ENCODE peak calls at places on chromosomes 2 and 18, in seven cellular contexts. One of them, this sample, is unnamed.

GRCh38 chr18:62442391-62442790 is 80.4 kb upstream of the ZCCHC2 start:
- DNase-seq in activated T-helper 1 cell treated with anti-CD3 and anti-CD28 coated beads, Interleukin-12 subunit alpha, Interleukin-12 subunit beta, Interleukin-2, Interleukin-4 antibody, amounts not matched to agents 30 ng/mL and 10 ng/mL and 1 ng/mL, durations not matched to agents 14 hours and 24 hours and 36 hours: no peak
- DNase-seq in activated CD4-positive, alpha-beta T cell treated with anti-CD3 and anti-CD28 coated beads for 48 hours: no peak
- DNase-seq in MCF 10A: no peak
- DNase-seq in DMS153: no peak
- DNase-seq in NCI-H1436 treated with DMSO at 0.1 percent for 48 hours: no peak
- DNase-seq in dorsolateral prefrontal cortex: no peak
- DNase-seq in this sample: no peak

GRCh38 chr2:60488291-60488690 is 65.2 kb downstream of the BCL11A start:
- DNase-seq in activated CD4-positive, alpha-beta T cell treated with anti-CD3 and anti-CD28 coated beads for 48 hours: no peak
- DNase-seq in NCI-H1436 treated with DMSO at 0.1 percent for 48 hours: no peak
- DNase-seq in MCF 10A: no peak
- DNase-seq in activated T-helper 1 cell treated with anti-CD3 and anti-CD28 coated beads, Interleukin-12 subunit alpha, Interleukin-12 subunit beta, Interleukin-2, Interleukin-4 antibody, amounts not matched to agents 30 ng/mL and 10 ng/mL and 1 ng/mL, durations not matched to agents 14 hours and 24 hours and 36 hours: no peak
- DNase-seq in DMS153: no peak
- DNase-seq in dorsolateral prefrontal cortex: no peak
- DNase-seq in this sample: no peak

GRCh38 chr18:75376004-75376403 is 51.5 kb downstream of the SMIM21 start:
- DNase-seq in activated T-helper 1 cell treated with anti-CD3 and anti-CD28 coated beads, Interleukin-12 subunit alpha, Interleukin-12 subunit beta, Interleukin-2, Interleukin-4 antibody, amounts not matched to agents 30 ng/mL and 10 ng/mL and 1 ng/mL, durations not matched to agents 14 hours and 24 hours and 36 hours: no peak
- DNase-seq in MCF 10A: peak
- DNase-seq in DMS153: no peak
- DNase-seq in activated CD4-positive, alpha-beta T cell treated with anti-CD3 and anti-CD28 coated beads for 48 hours: no peak
- DNase-seq in dorsolateral prefrontal cortex: no peak
- DNase-seq in NCI-H1436 treated with DMSO at 0.1 percent for 48 hours: no peak
- DNase-seq in this sample: no peak

GRCh38 chr2:143937563-143938346 is 582.2 kb downstream of the ZEB2 start:
- DNase-seq in activated CD4-positive, alpha-beta T cell treated with anti-CD3 and anti-CD28 coated beads for 48 hours: peak
- DNase-seq in dorsolateral prefrontal cortex: peak
- DNase-seq in MCF 10A: no peak
- DNase-seq in NCI-H1436 treated with DMSO at 0.1 percent for 48 hours: no peak
- DNase-seq in activated T-helper 1 cell treated with anti-CD3 and anti-CD28 coated beads, Interleukin-12 subunit alpha, Interleukin-12 subunit beta, Interleukin-2, Interleukin-4 antibody, amounts not matched to agents 30 ng/mL and 10 ng/mL and 1 ng/mL, durations not matched to agents 14 hours and 24 hours and 36 hours: no peak
- DNase-seq in DMS153: no peak
- DNase-seq in this sample: no peak

GRCh38 chr18:490624-491023 is 9.9 kb downstream of the COLEC12 start:
- DNase-seq in activated T-helper 1 cell treated with anti-CD3 and anti-CD28 coated beads, Interleukin-12 subunit alpha, Interleukin-12 subunit beta, Interleukin-2, Interleukin-4 antibody, amounts not matched to agents 30 ng/mL and 10 ng/mL and 1 ng/mL, durations not matched to agents 14 hours and 24 hours and 36 hours: no peak
- DNase-seq in NCI-H1436 treated with DMSO at 0.1 percent for 48 hours: no peak
- DNase-seq in MCF 10A: no peak
- DNase-seq in activated CD4-positive, alpha-beta T cell treated with anti-CD3 and anti-CD28 coated beads for 48 hours: no peak
- DNase-seq in DMS153: no peak
- DNase-seq in dorsolateral prefrontal cortex: no peak
- DNase-seq in this sample: no peak

GRCh38 chr2:69933254-69933828 is 18.4 kb downstream of the MXD1 start:
- DNase-seq in activated T-helper 1 cell treated with anti-CD3 and anti-CD28 coated beads, Interleukin-12 subunit alpha, Interleukin-12 subunit beta, Interleukin-2, Interleukin-4 antibody, amounts not matched to agents 30 ng/mL and 10 ng/mL and 1 ng/mL, durations not matched to agents 14 hours and 24 hours and 36 hours: no peak
- DNase-seq in MCF 10A: no peak
- DNase-seq in dorsolateral prefrontal cortex: no peak
- DNase-seq in activated CD4-positive, alpha-beta T cell treated with anti-CD3 and anti-CD28 coated beads for 48 hours: no peak
- DNase-seq in DMS153: no peak
- DNase-seq in NCI-H1436 treated with DMSO at 0.1 percent for 48 hours: no peak
- DNase-seq in this sample: no peak

GRCh38 chr2:238552226-238552625 is 125.5 kb downstream of the ASB1 start:
- DNase-seq in DMS153: no peak
- DNase-seq in activated T-helper 1 cell treated with anti-CD3 and anti-CD28 coated beads, Interleukin-12 subunit alpha, Interleukin-12 subunit beta, Interleukin-2, Interleukin-4 antibody, amounts not matched to agents 30 ng/mL and 10 ng/mL and 1 ng/mL, durations not matched to agents 14 hours and 24 hours and 36 hours: no peak
- DNase-seq in NCI-H1436 treated with DMSO at 0.1 percent for 48 hours: no peak
- DNase-seq in MCF 10A: no peak
- DNase-seq in dorsolateral prefrontal cortex: no peak
- DNase-seq in activated CD4-positive, alpha-beta T cell treated with anti-CD3 and anti-CD28 coated beads for 48 hours: no peak
- DNase-seq in this sample: no peak

GRCh38 chr18:75041586-75041985 is 167.4 kb downstream of the PTGR3 start:
- DNase-seq in activated T-helper 1 cell treated with anti-CD3 and anti-CD28 coated beads, Interleukin-12 subunit alpha, Interleukin-12 subunit beta, Interleukin-2, Interleukin-4 antibody, amounts not matched to agents 30 ng/mL and 10 ng/mL and 1 ng/mL, durations not matched to agents 14 hours and 24 hours and 36 hours: no peak
- DNase-seq in activated CD4-positive, alpha-beta T cell treated with anti-CD3 and anti-CD28 coated beads for 48 hours: no peak
- DNase-seq in DMS153: peak
- DNase-seq in NCI-H1436 treated with DMSO at 0.1 percent for 48 hours: no peak
- DNase-seq in dorsolateral prefrontal cortex: no peak
- DNase-seq in MCF 10A: peak
- DNase-seq in this sample: no peak

GRCh38 chr18:42182728-42183700 is 228.0 kb downstream of the PIK3C3 start:
- DNase-seq in DMS153: no peak
- DNase-seq in NCI-H1436 treated with DMSO at 0.1 percent for 48 hours: no peak
- DNase-seq in activated T-helper 1 cell treated with anti-CD3 and anti-CD28 coated beads, Interleukin-12 subunit alpha, Interleukin-12 subunit beta, Interleukin-2, Interleukin-4 antibody, amounts not matched to agents 30 ng/mL and 10 ng/mL and 1 ng/mL, durations not matched to agents 14 hours and 24 hours and 36 hours: no peak
- DNase-seq in MCF 10A: peak
- DNase-seq in dorsolateral prefrontal cortex: no peak
- DNase-seq in activated CD4-positive, alpha-beta T cell treated with anti-CD3 and anti-CD28 coated beads for 48 hours: no peak
- DNase-seq in this sample: no peak

GRCh38 chr2:164257794-164258193 is 363.5 kb downstream of the GRB14 start:
- DNase-seq in dorsolateral prefrontal cortex: no peak
- DNase-seq in DMS153: no peak
- DNase-seq in activated CD4-positive, alpha-beta T cell treated with anti-CD3 and anti-CD28 coated beads for 48 hours: no peak
- DNase-seq in MCF 10A: peak
- DNase-seq in activated T-helper 1 cell treated with anti-CD3 and anti-CD28 coated beads, Interleukin-12 subunit alpha, Interleukin-12 subunit beta, Interleukin-2, Interleukin-4 antibody, amounts not matched to agents 30 ng/mL and 10 ng/mL and 1 ng/mL, durations not matched to agents 14 hours and 24 hours and 36 hours: no peak
- DNase-seq in NCI-H1436 treated with DMSO at 0.1 percent for 48 hours: no peak
- DNase-seq in this sample: no peak

GRCh38 chr18:22153428-22153827 is 16.0 kb upstream of the GATA6 start:
- DNase-seq in MCF 10A: no peak
- DNase-seq in DMS153: no peak
- DNase-seq in activated CD4-positive, alpha-beta T cell treated with anti-CD3 and anti-CD28 coated beads for 48 hours: no peak
- DNase-seq in dorsolateral prefrontal cortex: no peak
- DNase-seq in activated T-helper 1 cell treated with anti-CD3 and anti-CD28 coated beads, Interleukin-12 subunit alpha, Interleukin-12 subunit beta, Interleukin-2, Interleukin-4 antibody, amounts not matched to agents 30 ng/mL and 10 ng/mL and 1 ng/mL, durations not matched to agents 14 hours and 24 hours and 36 hours: no peak
- DNase-seq in NCI-H1436 treated with DMSO at 0.1 percent for 48 hours: no peak
- DNase-seq in this sample: no peak

GRCh38 chr2:20176760-20177159 is 48.2 kb downstream of the SDC1 start:
- DNase-seq in NCI-H1436 treated with DMSO at 0.1 percent for 48 hours: no peak
- DNase-seq in activated T-helper 1 cell treated with anti-CD3 and anti-CD28 coated beads, Interleukin-12 subunit alpha, Interleukin-12 subunit beta, Interleukin-2, Interleukin-4 antibody, amounts not matched to agents 30 ng/mL and 10 ng/mL and 1 ng/mL, durations not matched to agents 14 hours and 24 hours and 36 hours: no peak
- DNase-seq in dorsolateral prefrontal cortex: no peak
- DNase-seq in MCF 10A: no peak
- DNase-seq in activated CD4-positive, alpha-beta T cell treated with anti-CD3 and anti-CD28 coated beads for 48 hours: no peak
- DNase-seq in DMS153: no peak
- DNase-seq in this sample: no peak

GRCh38 chr18:25350561-25351201 is 1.3 kb downstream of the ZNF521 start:
- DNase-seq in DMS153: no peak
- DNase-seq in activated T-helper 1 cell treated with anti-CD3 and anti-CD28 coated beads, Interleukin-12 subunit alpha, Interleukin-12 subunit beta, Interleukin-2, Interleukin-4 antibody, amounts not matched to agents 30 ng/mL and 10 ng/mL and 1 ng/mL, durations not matched to agents 14 hours and 24 hours and 36 hours: no peak
- DNase-seq in dorsolateral prefrontal cortex: peak
- DNase-seq in activated CD4-positive, alpha-beta T cell treated with anti-CD3 and anti-CD28 coated beads for 48 hours: no peak
- DNase-seq in MCF 10A: no peak
- DNase-seq in NCI-H1436 treated with DMSO at 0.1 percent for 48 hours: no peak
- DNase-seq in this sample: peak

GRCh38 chr2:144358979-144359541 is 160.9 kb downstream of the ZEB2 start:
- DNase-seq in NCI-H1436 treated with DMSO at 0.1 percent for 48 hours: no peak
- DNase-seq in dorsolateral prefrontal cortex: no peak
- DNase-seq in MCF 10A: peak
- DNase-seq in activated CD4-positive, alpha-beta T cell treated with anti-CD3 and anti-CD28 coated beads for 48 hours: peak
- DNase-seq in DMS153: no peak
- DNase-seq in activated T-helper 1 cell treated with anti-CD3 and anti-CD28 coated beads, Interleukin-12 subunit alpha, Interleukin-12 subunit beta, Interleukin-2, Interleukin-4 antibody, amounts not matched to agents 30 ng/mL and 10 ng/mL and 1 ng/mL, durations not matched to agents 14 hours and 24 hours and 36 hours: no peak
- DNase-seq in this sample: no peak

GRCh38 chr2:199148076-199148845 is 309.5 kb downstream of the SATB2 start:
- DNase-seq in DMS153: no peak
- DNase-seq in activated T-helper 1 cell treated with anti-CD3 and anti-CD28 coated beads, Interleukin-12 subunit alpha, Interleukin-12 subunit beta, Interleukin-2, Interleukin-4 antibody, amounts not matched to agents 30 ng/mL and 10 ng/mL and 1 ng/mL, durations not matched to agents 14 hours and 24 hours and 36 hours: no peak
- DNase-seq in NCI-H1436 treated with DMSO at 0.1 percent for 48 hours: no peak
- DNase-seq in MCF 10A: no peak
- DNase-seq in activated CD4-positive, alpha-beta T cell treated with anti-CD3 and anti-CD28 coated beads for 48 hours: no peak
- DNase-seq in dorsolateral prefrontal cortex: no peak
- DNase-seq in this sample: no peak

GRCh38 chr2:237291138-237291792 is 122.7 kb downstream of the COL6A3 start:
- DNase-seq in activated CD4-positive, alpha-beta T cell treated with anti-CD3 and anti-CD28 coated beads for 48 hours: peak
- DNase-seq in NCI-H1436 treated with DMSO at 0.1 percent for 48 hours: peak
- DNase-seq in DMS153: peak
- DNase-seq in MCF 10A: peak
- DNase-seq in dorsolateral prefrontal cortex: peak
- DNase-seq in activated T-helper 1 cell treated with anti-CD3 and anti-CD28 coated beads, Interleukin-12 subunit alpha, Interleukin-12 subunit beta, Interleukin-2, Interleukin-4 antibody, amounts not matched to agents 30 ng/mL and 10 ng/mL and 1 ng/mL, durations not matched to agents 14 hours and 24 hours and 36 hours: no peak
- DNase-seq in this sample: no peak

GRCh38 chr2:189408294-189408693 is 33.0 kb upstream of the WDR75 start:
- DNase-seq in activated T-helper 1 cell treated with anti-CD3 and anti-CD28 coated beads, Interleukin-12 subunit alpha, Interleukin-12 subunit beta, Interleukin-2, Interleukin-4 antibody, amounts not matched to agents 30 ng/mL and 10 ng/mL and 1 ng/mL, durations not matched to agents 14 hours and 24 hours and 36 hours: no peak
- DNase-seq in MCF 10A: no peak
- DNase-seq in NCI-H1436 treated with DMSO at 0.1 percent for 48 hours: no peak
- DNase-seq in DMS153: no peak
- DNase-seq in dorsolateral prefrontal cortex: no peak
- DNase-seq in activated CD4-positive, alpha-beta T cell treated with anti-CD3 and anti-CD28 coated beads for 48 hours: no peak
- DNase-seq in this sample: no peak

GRCh38 chr2:39658371-39658770 is 7.3 kb upstream of the TMEM178A start:
- DNase-seq in NCI-H1436 treated with DMSO at 0.1 percent for 48 hours: no peak
- DNase-seq in DMS153: no peak
- DNase-seq in dorsolateral prefrontal cortex: no peak
- DNase-seq in activated T-helper 1 cell treated with anti-CD3 and anti-CD28 coated beads, Interleukin-12 subunit alpha, Interleukin-12 subunit beta, Interleukin-2, Interleukin-4 antibody, amounts not matched to agents 30 ng/mL and 10 ng/mL and 1 ng/mL, durations not matched to agents 14 hours and 24 hours and 36 hours: no peak
- DNase-seq in activated CD4-positive, alpha-beta T cell treated with anti-CD3 and anti-CD28 coated beads for 48 hours: no peak
- DNase-seq in MCF 10A: no peak
- DNase-seq in this sample: no peak

GRCh38 chr2:31286961-31287550 is 53.1 kb downstream of the EHD3 start:
- DNase-seq in activated T-helper 1 cell treated with anti-CD3 and anti-CD28 coated beads, Interleukin-12 subunit alpha, Interleukin-12 subunit beta, Interleukin-2, Interleukin-4 antibody, amounts not matched to agents 30 ng/mL and 10 ng/mL and 1 ng/mL, durations not matched to agents 14 hours and 24 hours and 36 hours: no peak
- DNase-seq in MCF 10A: no peak
- DNase-seq in DMS153: no peak
- DNase-seq in NCI-H1436 treated with DMSO at 0.1 percent for 48 hours: no peak
- DNase-seq in dorsolateral prefrontal cortex: no peak
- DNase-seq in activated CD4-positive, alpha-beta T cell treated with anti-CD3 and anti-CD28 coated beads for 48 hours: no peak
- DNase-seq in this sample: no peak

This sample was measured in cerebellum.